ENCODE peak calls at places on chromosomes 2 and 18, in nine cellular contexts. C, R, F, J, V, L, H, G and A are unnamed samples.

GRCh38 chr2:71746946-71747501 is 293.7 kb downstream of the DYSF start:
- DNase-seq in C (peak; percentile 25), R (peak; percentile 20), F (peak; percentile 78), J (no peak), V (no peak), L (no peak), H (no peak), G (no peak), A (peak; percentile 51)

GRCh38 chr2:33121416-33121815 is 174.7 kb downstream of the LTBP1 start:
- DNase-seq in C (no peak), R (no peak), F (no peak), J (no peak), V (peak; percentile 16), L (no peak), H (no peak), G (no peak), A (no peak)

GRCh38 chr2:221822416-221822815 is 250.3 kb upstream of the EPHA4 start:
- DNase-seq in C (no peak), R (no peak), F (no peak), J (no peak), V (no peak), L (no peak), H (no peak), G (no peak), A (no peak)

GRCh38 chr18:62713651-62714247 is 1.6 kb upstream of the PHLPP1 start:
- DNase-seq in C (no peak), R (no peak), F (peak; percentile 13), J (no peak), V (no peak), L (no peak), H (no peak), G (no peak), A (no peak)

GRCh38 chr2:8021942-8022341 is 659.9 kb upstream of the ID2 start:
- DNase-seq in C (no peak), R (no peak), F (no peak), J (no peak), V (no peak), L (no peak), H (no peak), G (no peak), A (no peak)

GRCh38 chr18:80245781-80246655 is 1.3 kb downstream of the PARD6G start:
- DNase-seq in C (no peak), R (no peak), F (peak; percentile 22), J (no peak), V (peak; percentile 79), L (no peak), H (no peak), G (no peak), A (no peak)

GRCh38 chr2:222615320-222615719 is 40.6 kb downstream of the FARSB start:
- DNase-seq in C (no peak), R (no peak), F (no peak), J (no peak), V (no peak), L (no peak), H (no peak), G (no peak), A (no peak)

GRCh38 chr18:79519751-79520472 is 124.2 kb downstream of the NFATC1 start:
- DNase-seq in C (no peak), R (no peak), F (no peak), J (no peak), V (peak; percentile 50), L (no peak), H (no peak), G (peak; percentile 4), A (no peak)

GRCh38 chr18:23498877-23499570 is 4.3 kb upstream of the RMC1 start:
- DNase-seq in C (no peak), R (peak; percentile 64), F (peak; percentile 58), J (peak; percentile 76), V (peak; percentile 87), L (peak; percentile 31), H (peak; percentile 62), G (peak; percentile 67), A (peak; percentile 52)

GRCh38 chr2:86078801-86079545 is 26.7 kb downstream of the POLR1A start:
- DNase-seq in C (no peak), R (no peak), F (no peak), J (peak; percentile 34), V (peak; percentile 10), L (no peak), H (no peak), G (peak; percentile 50), A (peak; percentile 67)

GRCh38 chr2:60849165-60849564 is 32.2 kb upstream of the REL start:
- DNase-seq in C (no peak), R (peak; percentile 2), F (no peak), J (no peak), V (no peak), L (no peak), H (no peak), G (no peak), A (no peak)

GRCh38 chr2:74935883-74936483 is 22.5 kb upstream of the POLE4 start:
- DNase-seq in C (no peak), R (no peak), F (no peak), J (no peak), V (no peak), L (no peak), H (no peak), G (no peak), A (no peak)

DNA sequence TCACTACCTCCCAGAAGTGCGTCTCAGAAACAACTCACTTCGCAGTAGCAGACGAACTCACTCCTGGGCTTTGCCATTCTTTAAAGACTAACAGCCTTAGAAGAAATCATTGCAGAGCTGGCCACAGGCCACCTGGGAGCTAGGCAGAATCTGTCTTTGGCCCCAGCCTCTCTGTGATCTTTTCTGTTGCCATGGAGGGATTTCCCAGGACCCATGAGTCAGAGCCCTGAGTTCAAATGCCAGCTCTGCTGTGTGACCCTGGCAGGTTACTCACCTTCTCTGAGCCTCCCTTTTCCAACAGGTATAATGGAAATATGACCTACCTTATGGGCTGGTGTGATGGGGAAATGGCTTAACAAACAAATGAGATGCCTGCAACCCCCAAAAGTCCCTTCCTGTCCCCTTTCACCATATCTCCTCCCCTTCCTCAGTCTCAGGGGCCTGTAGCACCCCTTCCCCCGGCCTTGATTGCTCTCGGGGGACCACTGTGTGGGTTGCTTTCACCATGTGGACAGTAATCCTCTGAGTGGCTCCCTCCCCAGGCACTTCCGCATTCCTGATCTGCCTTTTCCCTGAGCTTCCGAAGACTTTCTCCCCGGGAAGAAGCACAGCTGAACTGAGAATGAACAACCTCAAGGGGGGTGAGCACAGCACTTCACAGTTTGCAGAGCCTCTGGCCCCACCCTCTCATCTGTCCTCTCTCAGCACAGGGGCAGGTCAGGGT is 34.0 kb upstream of the SLC66A3 start:
- DNase-seq in C (no peak), R (no peak), F (no peak), J (no peak), V (peak; percentile 50), L (no peak), H (no peak), G (no peak), A (no peak)
- H3K4me3 ChIP-seq in C (peak overlapping the region; percentile 18), R (no peak overlapping the region), F (no peak overlapping the region), J (no peak overlapping the region), V (no peak overlapping the region), L (no peak overlapping the region), H (no peak overlapping the region), G (no peak overlapping the region), A (no peak overlapping the region)

DNA sequence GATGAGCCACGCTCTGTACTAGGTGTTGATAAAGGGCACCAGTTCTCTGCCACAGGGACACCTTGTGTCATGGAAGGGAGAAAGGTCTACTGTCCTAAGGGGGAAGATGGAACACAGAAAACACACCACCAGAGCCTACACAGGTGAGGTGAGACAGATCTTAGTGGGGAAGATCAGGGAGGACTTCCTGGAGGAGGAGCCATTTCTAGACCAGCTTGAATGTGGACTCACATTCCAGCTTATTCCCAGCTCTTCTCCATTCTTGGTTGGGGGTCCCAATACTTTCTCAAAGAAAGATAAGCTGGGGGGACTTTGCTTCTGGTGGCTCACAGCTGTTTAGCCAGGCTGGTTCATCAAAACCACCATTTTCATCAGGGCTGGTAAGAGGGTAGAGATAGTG is 36.2 kb downstream of the EMX1 start:
- DNase-seq in C (no peak), R (no peak), F (no peak), J (no peak), V (no peak), L (no peak), H (no peak), G (no peak), A (no peak)
- H3K4me3 ChIP-seq in C (no peak overlapping the region), R (no peak overlapping the region), F (no peak overlapping the region), J (no peak overlapping the region), V (no peak overlapping the region), L (no peak overlapping the region), H (no peak overlapping the region), G (no peak overlapping the region), A (no peak overlapping the region)

DNA sequence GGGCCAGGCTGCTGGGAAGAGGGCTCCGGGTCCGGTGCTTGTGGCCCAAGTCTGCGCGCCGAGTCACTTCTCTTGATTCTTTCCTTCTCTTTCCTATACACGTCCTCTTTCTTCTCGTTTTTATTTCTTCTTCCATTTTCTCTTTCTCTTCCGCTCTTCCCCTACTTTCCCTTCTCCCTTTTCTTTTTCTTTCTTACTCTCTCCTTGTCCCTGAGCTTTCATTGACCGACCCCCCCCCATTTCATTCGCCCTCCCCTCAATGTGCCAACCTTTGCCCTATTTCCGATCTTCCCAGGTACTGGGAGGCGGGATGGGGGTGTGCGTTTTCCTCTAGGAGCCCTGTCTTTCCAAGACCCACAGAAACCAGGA is 1.8 kb downstream of the ONECUT2 start:
- DNase-seq in C (no peak), R (no peak), F (no peak), J (no peak), V (no peak), L (no peak), H (no peak), G (no peak), A (no peak)
- H3K4me3 ChIP-seq in C (peak overlapping the region; percentile 36), R (no peak overlapping the region), F (peak overlapping the region; percentile 27), J (no peak overlapping the region), V (no peak overlapping the region), L (peak overlapping the region; percentile 61), H (no peak overlapping the region), G (no peak overlapping the region), A (no peak overlapping the region)

GRCh38 chr2:10592652-10593051 is 97.1 kb downstream of the NOL10 start:
- DNase-seq in C (no peak), R (no peak), F (no peak), J (no peak), V (no peak), L (no peak), H (no peak), G (no peak), A (no peak)

GRCh38 chr2:10594481-10594880 is 95.3 kb downstream of the NOL10 start:
- DNase-seq in C (no peak), R (no peak), F (no peak), J (no peak), V (no peak), L (no peak), H (no peak), G (no peak), A (no peak)

GRCh38 chr2:10599921-10600320 is 89.9 kb downstream of the NOL10 start:
- DNase-seq in C (no peak), R (no peak), F (no peak), J (no peak), V (no peak), L (no peak), H (no peak), G (no peak), A (no peak)

GRCh38 chr2:10601866-10602566 is 87.8 kb downstream of the NOL10 start:
- DNase-seq in C (no peak), R (no peak), F (no peak), J (no peak), V (no peak), L (no peak), H (no peak), G (no peak), A (no peak)

DNA sequence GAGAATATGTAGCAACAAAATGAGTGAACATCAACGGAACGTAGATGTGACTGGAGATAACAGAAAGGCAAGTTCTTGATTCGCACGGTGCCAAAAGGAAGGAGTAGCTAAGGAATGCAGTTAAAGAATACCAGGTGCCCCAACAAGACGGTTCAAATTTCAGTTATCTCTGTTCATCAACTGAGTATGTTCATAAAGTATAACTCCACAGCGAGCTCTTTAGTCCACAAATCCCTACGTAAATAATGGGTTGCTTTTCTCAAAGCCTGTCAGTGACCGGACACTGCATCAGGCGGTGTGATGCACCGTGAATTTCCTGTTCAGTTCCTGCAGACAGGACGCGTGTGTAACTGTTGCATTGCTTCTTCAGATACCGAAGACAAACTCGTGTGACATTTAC is 91.8 kb downstream of the NOL10 start:
- DNase-seq in C (no peak), R (no peak), F (no peak), J (no peak), V (no peak), L (no peak), H (no peak), G (no peak), A (no peak)
- H3K4me3 ChIP-seq in C (no peak overlapping the region), R (no peak overlapping the region), F (no peak overlapping the region), J (no peak overlapping the region), V (no peak overlapping the region), L (no peak overlapping the region), H (no peak overlapping the region), G (no peak overlapping the region), A (no peak overlapping the region)